ENCODE peak calls at places on chromosome 15, in five cellular contexts. Y, G, W, N and I are unnamed samples.
A peak's percentile ranks its signal among the peaks of the same experiment; 100 is the strongest.

GRCh38 chr15:71103102-71103676 is 12.1 kb upstream of the THSD4 start:
- DNase-seq in Y (no peak), G (peak; percentile 58), W (no peak), N (peak; percentile 80), I (no peak)

GRCh38 chr15:34610388-34610787 is 26.9 kb upstream of the GOLGA8B start:
- DNase-seq in Y (no peak), G (peak; percentile 9), W (no peak), N (peak; percentile 33), I (no peak)

GRCh38 chr15:31203999-31204398 is 102.5 kb upstream of the TRPM1 start:
- DNase-seq in Y (no peak), G (no peak), W (no peak), N (no peak), I (no peak)

GRCh38 chr15:92968926-92969664 is 69.0 kb downstream of the CHD2 start:
- DNase-seq in Y (no peak), G (no peak), W (peak; percentile 6), N (no peak), I (no peak)

GRCh38 chr15:42059661-42060476 is 34.5 kb downstream of the PLA2G4D start:
- DNase-seq in Y (peak; percentile 59), G (peak; percentile 7), W (no peak), N (peak; percentile 67), I (peak; percentile 76)

GRCh38 chr15:34987623-34987981 is 485 bp downstream of the ZNF770 start:
- DNase-seq in Y (no peak), G (no peak), W (no peak), N (no peak), I (no peak)

GRCh38 chr15:76418352-76419140 is 82.0 kb downstream of the ISL2 start:
- DNase-seq in Y (no peak), G (no peak), W (no peak), N (no peak), I (no peak)

GRCh38 chr15:33794425-33794824 is 173.9 kb upstream of the CHRM5 start:
- DNase-seq in Y (no peak), G (no peak), W (no peak), N (no peak), I (no peak)

GRCh38 chr15:40736575-40736974 is 18.5 kb downstream of the RMDN3 start:
- DNase-seq in Y (no peak), G (no peak), W (no peak), N (no peak), I (no peak)

GRCh38 chr15:41465822-41466421 is 27.8 kb upstream of the ITPKA start:
- DNase-seq in Y (no peak), G (peak; percentile 19), W (peak; percentile 19), N (peak; percentile 72), I (no peak)

GRCh38 chr15:69758810-69759410 is 306.3 kb downstream of the RPLP1 start:
- DNase-seq in Y (no peak), G (peak; percentile 39), W (no peak), N (peak; percentile 89), I (no peak)

GRCh38 chr15:60660290-60661051 is 181.5 kb upstream of the ICE2 start:
- DNase-seq in Y (no peak), G (peak; percentile 52), W (peak; percentile 18), N (peak; percentile 66), I (no peak)

GRCh38 chr15:43196760-43197548 is 11.8 kb downstream of the CCNDBP1 start:
- DNase-seq in Y (no peak), G (no peak), W (no peak), N (no peak), I (no peak)

GRCh38 chr15:72722071-72722696 is 36.2 kb downstream of the BBS4 start:
- DNase-seq in Y (peak; percentile 29), G (peak; percentile 64), W (peak; percentile 34), N (peak; percentile 82), I (no peak)

GRCh38 chr15:27826411-27826810 is 272.7 kb downstream of the OCA2 start:
- DNase-seq in Y (no peak), G (no peak), W (no peak), N (no peak), I (no peak)

GRCh38 chr15:100770781-100771584 is 108.6 kb upstream of the ALDH1A3 start:
- DNase-seq in Y (no peak), G (no peak), W (no peak), N (no peak), I (no peak)

GRCh38 chr15:67433495-67434099 is 87.3 kb upstream of the C15orf61 start:
- DNase-seq in Y (no peak), G (peak; percentile 53), W (no peak), N (peak; percentile 52), I (no peak)

GRCh38 chr15:54594115-54594514 is 602.6 kb downstream of the RSL24D1 start:
- DNase-seq in Y (no peak), G (no peak), W (no peak), N (no peak), I (no peak)

GRCh38 chr15:45402162-45402954 is 24.0 kb upstream of the GATM start:
- DNase-seq in Y (peak; percentile 85), G (peak; percentile 98), W (peak; percentile 97), N (peak; percentile 99), I (peak; percentile 96)

GRCh38 chr15:75718326-75718725 is 5.7 kb upstream of the CSPG4 start:
- DNase-seq in Y (no peak), G (peak; percentile 89), W (peak; percentile 64), N (no peak), I (no peak)

GRCh38 chr15:80585544-80586018 is 109.5 kb upstream of the ABHD17C start:
- DNase-seq in Y (no peak), G (no peak), W (no peak), N (no peak), I (no peak)
- TF ChIP-seq CTCF in Y (no peak), G (no peak), W (no peak), N (no peak), I (no peak)

GRCh38 chr15:82047493-82048446 is 2.0 kb upstream of the MEX3B start:
- DNase-seq in Y (no peak), G (no peak), W (no peak), N (no peak), I (no peak)
- TF ChIP-seq CTCF in Y (no peak), G (peak; percentile 48), W (no peak), N (no peak), I (peak; percentile 46)

GRCh38 chr15:65305144-65305758 is 774 bp downstream of the RNU5B-1 start:
- DNase-seq in Y (no peak), G (peak; percentile 99), W (no peak), N (no peak), I (no peak)
- TF ChIP-seq CTCF in Y (no peak), G (no peak), W (no peak), N (no peak), I (no peak)

GRCh38 chr15:62706361-62706760 is 336.2 kb upstream of the TPM1 start:
- DNase-seq in Y (no peak), G (no peak), W (peak; percentile 5), N (no peak), I (no peak)
- TF ChIP-seq CTCF in Y (no peak), G (no peak), W (peak; percentile 39), N (no peak), I (no peak)